ENCODE peak calls at places on chromosomes 13 and 19, in six cellular contexts. D is stomach, C is GM23338, Y is breast epithelium, Z is suprapubic skin, L is GM12878. K is an unnamed sample.

GRCh38 chr13:99356216-99357089 is 49.3 kb upstream of the GPR183 start:
- DNase-seq in L (peak; percentile 92), Z (no peak), Y (no peak), D (no peak), C (no peak), K (peak; percentile 45)

GRCh38 chr19:28290963-28291657 is 921.8 kb downstream of the UQCRFS1 start:
- DNase-seq in Y (no peak), D (no peak), C (peak; percentile 43), L (no peak), Z (no peak), K (no peak)

GRCh38 chr13:77827350-77827749 is 91.3 kb downstream of the EDNRB start:
- DNase-seq in Z (no peak), C (no peak), D (no peak), Y (no peak), L (no peak), K (no peak)

GRCh38 chr19:43457809-43458208 is 7.6 kb downstream of the LYPD3 start:
- DNase-seq in D (no peak), L (no peak), Z (no peak), C (no peak), Y (no peak), K (no peak)

GRCh38 chr13:73938375-73939070 is 195.7 kb downstream of the KLF12 start:
- DNase-seq in L (no peak), C (no peak), Y (no peak), Z (no peak), D (no peak), K (no peak)

GRCh38 chr13:112576191-112576590 is 11.8 kb downstream of the TUBGCP3 start:
- DNase-seq in C (no peak), D (no peak), Z (no peak), L (no peak), Y (no peak), K (no peak)

GRCh38 chr13:91699863-91700262 is 301.4 kb downstream of the GPC5 start:
- DNase-seq in C (no peak), D (no peak), Z (no peak), Y (no peak), L (no peak), K (no peak)

GRCh38 chr13:20312292-20312691 is 80.2 kb upstream of the GJB6 start:
- DNase-seq in C (no peak), D (no peak), Y (no peak), Z (no peak), L (no peak), K (no peak)

GRCh38 chr13:106038752-106039151 is 496.7 kb downstream of the EFNB2 start:
- DNase-seq in D (no peak), C (no peak), L (no peak), Z (no peak), Y (no peak), K (no peak)

GRCh38 chr19:12090807-12091206 is 26.3 kb downstream of the ZNF844 start:
- DNase-seq in D (peak; percentile 60), L (peak; percentile 11), C (peak; percentile 71), Y (peak; percentile 22), Z (no peak), K (peak; percentile 58)

GRCh38 chr13:94917814-94918213 is 205.5 kb upstream of the SOX21 start:
- DNase-seq in L (no peak), D (no peak), Y (no peak), C (peak; percentile 47), Z (no peak), K (no peak)

GRCh38 chr19:31781542-31781941 is 432.3 kb upstream of the TSHZ3 start:
- DNase-seq in C (no peak), L (no peak), D (no peak), Y (no peak), Z (no peak), K (no peak)

DNA sequence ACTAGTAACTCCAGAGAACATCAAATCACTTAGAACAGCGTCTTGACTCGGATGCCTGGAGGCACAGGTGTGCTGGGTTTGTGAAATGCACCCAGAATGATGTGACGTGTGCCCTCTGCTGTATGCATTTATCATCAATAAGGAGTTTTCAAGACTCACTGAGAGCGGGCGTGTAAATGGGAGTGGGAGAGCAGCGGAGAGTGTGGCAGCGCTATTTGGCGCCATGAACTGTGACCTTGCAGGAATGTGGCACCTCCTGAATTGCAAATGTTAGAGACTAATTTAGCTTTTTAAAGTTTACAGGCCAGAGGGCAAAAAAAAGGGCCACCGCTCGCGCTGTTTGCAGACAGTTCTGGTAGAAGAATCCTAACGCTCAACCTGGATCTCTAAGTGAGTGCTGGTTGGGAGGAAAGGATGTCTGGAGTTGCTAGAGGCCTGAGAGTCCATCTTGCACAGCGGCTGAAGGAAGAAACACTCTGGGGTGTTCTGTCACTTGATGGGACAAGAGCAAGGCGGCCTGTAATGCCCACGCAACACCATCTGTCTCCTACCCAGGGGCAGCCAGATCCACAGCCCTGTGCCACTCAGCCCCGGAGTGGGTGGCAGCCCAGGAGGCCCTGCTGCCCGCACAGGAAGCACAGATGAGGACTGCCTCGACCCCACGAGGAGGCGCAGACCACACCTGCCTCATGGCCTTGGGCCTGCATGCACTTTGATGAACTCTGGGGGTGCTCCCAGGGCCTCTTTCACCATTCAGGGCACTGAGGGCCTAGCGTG is 19.7 kb downstream of the RANBP3 start:
- DNase-seq in C (no peak), L (no peak), Z (no peak), D (no peak), Y (no peak), K (no peak)
- H3K4me1 ChIP-seq in C (peaks cover 71% of the 10 kb centered on the region), L (peaks cover 23% of the 10 kb centered on the region), Z (peaks cover 64% of the 10 kb centered on the region), D (peaks cover 100% of the 10 kb centered on the region), Y (no peaks in the 10 kb centered on the region), K (peaks cover 96% of the 10 kb centered on the region)

DNA sequence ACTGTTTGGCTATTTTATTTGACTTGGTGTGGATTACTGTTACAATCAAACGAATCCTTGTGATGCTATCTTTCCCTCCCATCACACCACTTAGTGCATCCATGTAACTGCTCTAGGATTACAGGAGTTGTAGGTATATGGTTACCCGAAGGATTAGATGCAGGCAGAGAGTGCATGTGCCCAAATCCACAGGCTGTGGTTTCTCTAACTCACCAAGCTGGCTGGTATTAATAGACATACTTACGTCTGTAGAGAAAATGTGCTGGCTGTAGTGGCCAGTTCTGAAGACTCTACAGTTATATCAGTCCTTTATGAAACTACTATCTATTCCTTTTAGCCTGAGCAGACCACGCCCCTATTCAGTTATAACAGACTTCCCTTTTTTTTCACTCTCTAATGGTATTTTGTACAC is 1.1 kb upstream of the HMGB1 start:
- DNase-seq in L (no peak), D (no peak), Y (no peak), C (no peak), Z (no peak), K (no peak)
- H3K4me3 ChIP-seq in L (peak overlapping the region; percentile 51), D (no peak overlapping the region), Y (no peak overlapping the region), C (peak overlapping the region; percentile 58), Z (no peak overlapping the region), K (no peak overlapping the region)

DNA sequence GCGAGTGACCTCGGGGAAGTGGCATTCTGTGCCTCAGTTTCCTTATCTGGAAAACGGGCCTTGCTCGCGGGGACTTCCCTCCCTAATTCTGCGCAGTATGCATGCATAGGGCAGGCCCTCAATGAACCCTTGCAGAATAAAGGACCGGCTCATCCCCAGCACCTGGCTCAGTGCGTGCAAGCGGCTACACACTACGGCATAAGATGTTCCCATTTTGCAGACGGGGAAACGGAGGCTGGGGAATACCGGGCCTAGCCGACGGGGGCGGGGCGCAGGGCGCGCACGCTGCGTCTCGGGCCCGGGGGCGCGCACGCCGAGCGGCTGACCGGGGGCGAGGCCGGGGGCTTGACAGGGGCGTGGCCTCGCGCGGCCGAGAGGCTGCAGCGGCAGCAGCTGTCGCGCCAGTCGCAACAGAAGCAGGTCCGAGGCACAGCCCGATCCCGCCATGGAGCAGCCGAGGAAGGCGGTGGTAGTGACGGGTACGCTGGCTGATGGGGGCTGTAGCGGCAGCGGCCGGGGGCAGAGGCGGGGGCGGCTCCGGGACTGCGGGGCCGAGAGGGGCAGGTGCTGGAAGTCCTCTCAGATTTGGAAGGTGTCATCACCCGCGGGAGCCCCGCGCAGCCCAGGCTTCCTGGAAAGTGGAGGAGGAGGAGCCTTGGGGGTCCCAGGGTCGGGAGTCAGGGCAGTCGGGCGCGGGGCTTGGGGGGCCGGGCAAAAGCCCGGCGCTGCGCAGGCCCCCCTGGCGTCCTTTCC is at the start of gene PGPEP1:
- DNase-seq in D (peak; percentile 80), L (no peak), C (peak; percentile 87), Z (peak; percentile 83), Y (no peak), K (peak; percentile 83)
- TF ChIP-seq POLR2AphosphoS5 in D (peak; percentile 63), L (no peak), C (peak; percentile 88), Z (no peak), Y (no peak), K (peak; percentile 79)

GRCh38 chr19:40282209-40282580 is 3.0 kb downstream of the AKT2 start:
- DNase-seq in L (no peak), C (no peak), Z (no peak), Y (no peak), D (no peak), K (no peak)

GRCh38 chr19:40284251-40284500 is 969 bp downstream of the AKT2 start:
- DNase-seq in D (no peak), C (no peak), L (no peak), Y (no peak), Z (no peak), K (no peak)

GRCh38 chr19:40281381-40282208 is 3.5 kb downstream of the AKT2 start:
- DNase-seq in L (no peak), D (no peak), Y (no peak), C (no peak), Z (no peak), K (no peak)

GRCh38 chr19:40283414-40284250 is 1.5 kb downstream of the AKT2 start:
- DNase-seq in D (no peak), C (no peak), Z (no peak), Y (no peak), L (no peak), K (no peak)

GRCh38 chr19:40282920-40283319 is 2.2 kb downstream of the AKT2 start:
- DNase-seq in Z (no peak), Y (no peak), D (no peak), L (no peak), C (no peak), K (no peak)
- H3K4me1 ChIP-seq in Z (peaks cover 73% of the 10 kb centered on the region), Y (peaks cover 14% of the 10 kb centered on the region), D (peaks cover 72% of the 10 kb centered on the region), L (peaks cover 24% of the 10 kb centered on the region), C (peaks cover 14% of the 10 kb centered on the region), K (peaks cover 37% of the 10 kb centered on the region)

GRCh38 chr13:63092461-63092860 is 1676.8 kb upstream of the PCDH20 start:
- DNase-seq in Y (no peak), Z (no peak), C (no peak), L (no peak), D (no peak), K (no peak)
- H3K4me3 ChIP-seq in Y (no peak overlapping the region), Z (no peak overlapping the region), C (no peak overlapping the region), L (no peak overlapping the region), D (no peak overlapping the region), K (no peak overlapping the region)

K was measured in transverse colon.